ENCODE peak calls at places on chromosomes 5 and 9, in nine cellular contexts. N is stimulated activated CD4-positive, alpha-beta T cell treated with anti-CD3 and anti-CD28 coated beads, Interleukin-1b, Interleukin-23, amount 100 ng/mL, for 4 hours; H is NAMALWA; Y is colonic mucosa; M is GM19239; G is germinal center; W is activated CD4-positive, alpha-beta T cell treated with anti-CD3 and anti-CD28 coated beads, Interleukin-2, amount 50 U/mL, for 1 hour; K is pons; L is GM12865. E is an unnamed sample.

GRCh38 chr9:38008168-38009034 is 60.6 kb downstream of the SHB start:
- DNase-seq in N (no peak), H (peak), Y (no peak), M (peak), G (peak), W (no peak), K (no peak), L (peak), E (no peak)

GRCh38 chr5:124839371-124839998 is 93.0 kb upstream of the ZNF608 start:
- DNase-seq in N (no peak), H (no peak), Y (no peak), M (no peak), G (no peak), W (no peak), K (peak), L (no peak), E (no peak)

GRCh38 chr9:1759009-1759408 is 256.1 kb upstream of the SMARCA2 start:
- DNase-seq in N (no peak), H (peak), Y (no peak), M (peak), G (peak), W (no peak), K (no peak), L (peak), E (no peak)

GRCh38 chr9:122991370-122991830 is 42.1 kb upstream of the GPR21 start:
- DNase-seq in N (peak), H (peak), Y (peak), M (peak), G (peak), W (peak), K (peak), L (peak), E (peak)

GRCh38 chr9:91818647-91819403 is 131.2 kb downstream of the ROR2 start:
- DNase-seq in N (no peak), H (no peak), Y (no peak), M (no peak), G (no peak), W (no peak), K (no peak), L (no peak), E (no peak)

GRCh38 chr9:92196909-92197308 is 81.7 kb upstream of the SPTLC1 start:
- DNase-seq in N (no peak), H (no peak), Y (no peak), M (no peak), G (no peak), W (no peak), K (no peak), L (no peak), E (no peak)

GRCh38 chr5:130912088-130912487 is 253.0 kb downstream of the HINT1 start:
- DNase-seq in N (no peak), H (no peak), Y (no peak), M (no peak), G (no peak), W (no peak), K (no peak), L (no peak), E (peak)

GRCh38 chr5:2985718-2986117 is 234.2 kb upstream of the IRX2 start:
- DNase-seq in N (no peak), H (no peak), Y (no peak), M (no peak), G (no peak), W (no peak), K (no peak), L (no peak), E (no peak)

GRCh38 chr5:76393035-76393680 is 9.9 kb upstream of the IQGAP2 start:
- DNase-seq in N (no peak), H (no peak), Y (no peak), M (no peak), G (no peak), W (peak), K (no peak), L (no peak), E (no peak)

GRCh38 chr9:112072721-112073553 is 102.2 kb downstream of the SUSD1 start:
- DNase-seq in N (no peak), H (no peak), Y (peak), M (no peak), G (no peak), W (no peak), K (no peak), L (no peak), E (no peak)

GRCh38 chr9:92723801-92724323 is 40.8 kb downstream of the BICD2 start:
- DNase-seq in N (no peak), H (no peak), Y (no peak), M (no peak), G (no peak), W (no peak), K (no peak), L (no peak), E (no peak)

GRCh38 chr5:123579410-123579809 is 67.4 kb downstream of the CSNK1G3 start:
- DNase-seq in N (no peak), H (no peak), Y (no peak), M (no peak), G (no peak), W (no peak), K (no peak), L (no peak), E (no peak)

GRCh38 chr9:134218230-134218629 is 53.9 kb upstream of the RNU6ATAC start:
- DNase-seq in N (no peak), H (peak), Y (no peak), M (no peak), G (no peak), W (no peak), K (no peak), L (no peak), E (no peak)

GRCh38 chr5:135444881-135445280 is 2.3 kb downstream of the DCANP1 start:
- DNase-seq in N (no peak), H (no peak), Y (no peak), M (no peak), G (no peak), W (no peak), K (no peak), L (no peak), E (no peak)